ENCODE peak calls at places on chromosomes 1 and 21, in six cellular contexts. One of them, this sample, is unnamed.

GRCh38 chr1:103197266-103197665 is 88.9 kb upstream of the COL11A1 start:
- DNase-seq in EL: peak; percentile 57
- DNase-seq in cardiac septum: no peak
- DNase-seq in stimulated activated CD8-positive, alpha-beta memory T cell treated with anti-CD3 and anti-CD28 coated beads, Interleukin-15, amount 100 ng/mL, for 4 hours: no peak
- DNase-seq in brain pericyte: no peak
- DNase-seq in effector memory CD4-positive, alpha-beta T cell: no peak
- DNase-seq in this sample: no peak

GRCh38 chr1:179002552-179003345 is 22.9 kb upstream of the FAM20B start:
- DNase-seq in EL: peak; percentile 70
- DNase-seq in cardiac septum: no peak
- DNase-seq in stimulated activated CD8-positive, alpha-beta memory T cell treated with anti-CD3 and anti-CD28 coated beads, Interleukin-15, amount 100 ng/mL, for 4 hours: peak; percentile 28
- DNase-seq in brain pericyte: peak; percentile 58
- DNase-seq in effector memory CD4-positive, alpha-beta T cell: peak; percentile 45
- DNase-seq in this sample: peak; percentile 54

GRCh38 chr1:205279986-205280385 is 41.6 kb downstream of the NUAK2 start:
- DNase-seq in EL: no peak
- DNase-seq in cardiac septum: no peak
- DNase-seq in stimulated activated CD8-positive, alpha-beta memory T cell treated with anti-CD3 and anti-CD28 coated beads, Interleukin-15, amount 100 ng/mL, for 4 hours: no peak
- DNase-seq in brain pericyte: no peak
- DNase-seq in effector memory CD4-positive, alpha-beta T cell: no peak
- DNase-seq in this sample: no peak

GRCh38 chr1:100034465-100034864 is 64.7 kb downstream of the SLC35A3 start:
- DNase-seq in EL: peak; percentile 23
- DNase-seq in cardiac septum: no peak
- DNase-seq in stimulated activated CD8-positive, alpha-beta memory T cell treated with anti-CD3 and anti-CD28 coated beads, Interleukin-15, amount 100 ng/mL, for 4 hours: no peak
- DNase-seq in brain pericyte: no peak
- DNase-seq in effector memory CD4-positive, alpha-beta T cell: no peak
- DNase-seq in this sample: peak; percentile 52

GRCh38 chr1:243179714-243180113 is 75.4 kb downstream of the CEP170 start:
- DNase-seq in EL: no peak
- DNase-seq in cardiac septum: no peak
- DNase-seq in stimulated activated CD8-positive, alpha-beta memory T cell treated with anti-CD3 and anti-CD28 coated beads, Interleukin-15, amount 100 ng/mL, for 4 hours: no peak
- DNase-seq in brain pericyte: no peak
- DNase-seq in effector memory CD4-positive, alpha-beta T cell: no peak
- DNase-seq in this sample: no peak

GRCh38 chr1:228043281-228043845 is 36.6 kb downstream of the WNT3A start:
- DNase-seq in EL: no peak
- DNase-seq in cardiac septum: peak; percentile 55
- DNase-seq in stimulated activated CD8-positive, alpha-beta memory T cell treated with anti-CD3 and anti-CD28 coated beads, Interleukin-15, amount 100 ng/mL, for 4 hours: no peak
- DNase-seq in brain pericyte: no peak
- DNase-seq in effector memory CD4-positive, alpha-beta T cell: no peak
- DNase-seq in this sample: no peak

GRCh38 chr1:23343246-23344110 is 606 bp downstream of the HNRNPR start:
- DNase-seq in EL: peak; percentile 86
- DNase-seq in cardiac septum: peak; percentile 77
- DNase-seq in stimulated activated CD8-positive, alpha-beta memory T cell treated with anti-CD3 and anti-CD28 coated beads, Interleukin-15, amount 100 ng/mL, for 4 hours: peak; percentile 57
- DNase-seq in brain pericyte: no peak
- DNase-seq in effector memory CD4-positive, alpha-beta T cell: peak; percentile 5
- DNase-seq in this sample: peak; percentile 30

GRCh38 chr1:93804412-93804811 is 74.6 kb downstream of the DNTTIP2 start:
- DNase-seq in EL: peak; percentile 90
- DNase-seq in cardiac septum: no peak
- DNase-seq in stimulated activated CD8-positive, alpha-beta memory T cell treated with anti-CD3 and anti-CD28 coated beads, Interleukin-15, amount 100 ng/mL, for 4 hours: no peak
- DNase-seq in brain pericyte: no peak
- DNase-seq in effector memory CD4-positive, alpha-beta T cell: no peak
- DNase-seq in this sample: no peak

GRCh38 chr21:36163780-36164426 is 7.3 kb downstream of the DOP1B start:
- DNase-seq in EL: no peak
- DNase-seq in cardiac septum: no peak
- DNase-seq in stimulated activated CD8-positive, alpha-beta memory T cell treated with anti-CD3 and anti-CD28 coated beads, Interleukin-15, amount 100 ng/mL, for 4 hours: no peak
- DNase-seq in brain pericyte: no peak
- DNase-seq in effector memory CD4-positive, alpha-beta T cell: no peak
- DNase-seq in this sample: no peak

GRCh38 chr1:153099646-153100045 is 5.3 kb upstream of the SPRR2E start:
- DNase-seq in EL: no peak
- DNase-seq in cardiac septum: no peak
- DNase-seq in stimulated activated CD8-positive, alpha-beta memory T cell treated with anti-CD3 and anti-CD28 coated beads, Interleukin-15, amount 100 ng/mL, for 4 hours: no peak
- DNase-seq in brain pericyte: no peak
- DNase-seq in effector memory CD4-positive, alpha-beta T cell: no peak
- DNase-seq in this sample: no peak

GRCh38 chr1:225450491-225451191 is 22.8 kb upstream of the LBR start:
- DNase-seq in EL: no peak
- DNase-seq in cardiac septum: no peak
- DNase-seq in stimulated activated CD8-positive, alpha-beta memory T cell treated with anti-CD3 and anti-CD28 coated beads, Interleukin-15, amount 100 ng/mL, for 4 hours: no peak
- DNase-seq in brain pericyte: no peak
- DNase-seq in effector memory CD4-positive, alpha-beta T cell: no peak
- DNase-seq in this sample: no peak